ENCODE peak calls at places on chromosome 21, in ten cellular contexts. K is thyroid gland; B is CD8-positive, alpha-beta T cell; A is esophagus squamous epithelium; O is heart left ventricle; C is GM12878; T is right lobe of liver; D is prostate gland; Q is Peyer's patch; F is trophoblast cell. H is an unnamed sample. For H3K4me1, the result is how much of the 10 kb centered on the place peaks cover.

GRCh38 chr21:15007716-15008296 is 57.0 kb downstream of the NRIP1 start:
- DNase-seq in T (no peak), Q (no peak), B (no peak), A (no peak), C (no peak), K (no peak), D (no peak), O (no peak), F (no peak), H (no peak)

GRCh38 chr21:29145354-29145782 is 14.9 kb downstream of the MAP3K7CL start:
- DNase-seq in B (no peak), T (no peak), K (no peak), D (peak), O (no peak), F (peak), Q (no peak), C (no peak), A (no peak), H (no peak)

GRCh38 chr21:40422851-40423635 is 423.9 kb downstream of the DSCAM start:
- DNase-seq in O (no peak), C (no peak), T (no peak), K (no peak), A (no peak), B (no peak), Q (no peak), F (no peak), D (no peak), H (peak)

GRCh38 chr21:46418265-46418946 is 40.3 kb upstream of the DIP2A start:
- DNase-seq in D (no peak), A (no peak), K (no peak), O (peak), C (no peak), B (no peak), Q (no peak), T (peak), F (no peak), H (no peak)

GRCh38 chr21:15483138-15483780 is 246.5 kb upstream of the USP25 start:
- DNase-seq in A (peak), F (peak), T (peak), K (peak), B (peak), C (peak), Q (peak), D (peak), O (peak), H (peak)

GRCh38 chr21:42160950-42161225 is 58.1 kb upstream of the ABCG1 start:
- DNase-seq in T (no peak), F (no peak), K (no peak), B (no peak), Q (no peak), A (no peak), C (no peak), D (no peak), O (no peak), H (no peak)

GRCh38 chr21:19489930-19490329 is 1086.3 kb upstream of the TMPRSS15 start:
- DNase-seq in F (no peak), B (no peak), A (no peak), O (no peak), C (no peak), K (no peak), D (no peak), Q (no peak), T (no peak), H (no peak)

GRCh38 chr21:39452207-39452964 is 616 bp downstream of the SH3BGR start:
- DNase-seq in K (no peak), C (no peak), A (no peak), B (no peak), F (no peak), O (no peak), Q (no peak), T (no peak), D (no peak), H (no peak)

GRCh38 chr21:29074007-29074376 is 544 bp upstream of the CCT8 start:
- DNase-seq in A (no peak), K (no peak), C (no peak), Q (no peak), F (no peak), D (no peak), T (no peak), B (no peak), O (no peak), H (no peak)

GRCh38 chr21:42425603-42425985 is 21.9 kb downstream of the UBASH3A start:
- DNase-seq in C (peak), A (no peak), D (no peak), K (no peak), O (no peak), T (no peak), B (no peak), F (no peak), Q (no peak), H (no peak)

GRCh38 chr21:42319368-42319767 is 4.2 kb upstream of the TFF3 start:
- DNase-seq in K (no peak), D (no peak), F (no peak), A (no peak), O (no peak), C (no peak), T (no peak), Q (no peak), B (no peak), H (no peak)

GRCh38 chr21:25925936-25926335 is 191.2 kb downstream of the GABPA start:
- DNase-seq in F (no peak), C (no peak), Q (no peak), B (no peak), K (no peak), O (no peak), T (no peak), D (no peak), A (no peak), H (no peak)

GRCh38 chr21:40120944-40121575 is 253.8 kb downstream of the PCP4 start:
- DNase-seq in B (no peak), Q (no peak), C (no peak), A (no peak), F (no peak), K (peak), O (no peak), T (no peak), D (no peak), H (no peak)

GRCh38 chr21:15539376-15539775 is 190.4 kb upstream of the USP25 start:
- DNase-seq in D (no peak), B (no peak), Q (no peak), C (no peak), A (no peak), K (no peak), T (no peak), F (no peak), O (no peak), H (no peak)

GRCh38 chr21:44024895-44025353 is 12.8 kb downstream of the TRAPPC10 start:
- DNase-seq in C (no peak), F (peak), O (peak), B (no peak), K (peak), T (no peak), Q (no peak), D (no peak), A (no peak), H (no peak)
- H3K4me1 ChIP-seq in C (under half), F (under half), O (under half), B (half or more), K (under half), T (under half), Q (under half), D (under half), A (under half), H (under half)

DNA sequence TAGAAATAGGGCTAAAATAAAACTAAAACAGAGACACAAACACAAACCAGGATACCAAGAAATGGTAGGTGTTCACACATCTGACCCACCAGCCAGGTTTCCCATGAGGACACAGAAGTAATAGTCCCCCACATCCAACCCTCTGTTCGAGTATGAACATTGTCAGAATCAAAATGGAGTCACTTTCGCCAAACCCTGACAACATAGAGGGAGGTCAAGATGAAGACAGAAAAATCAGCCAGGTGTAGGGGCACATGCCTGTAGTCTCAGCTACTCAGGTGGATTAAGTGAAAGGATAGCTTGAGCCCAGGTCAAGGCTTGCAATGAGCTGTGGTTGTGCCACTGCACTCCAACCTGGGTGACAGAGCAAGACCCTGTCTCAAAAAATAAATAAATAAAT is 3.8 kb downstream of the UBE2G2 start:
- DNase-seq in T (no peak), F (no peak), C (no peak), B (no peak), O (no peak), K (no peak), Q (no peak), D (no peak), A (no peak), H (no peak)
- H3K4me1 ChIP-seq in T (under half), F (under half), C (under half), B (under half), O (under half), K (under half), Q (under half), D (under half), A (under half), H (under half)

DNA sequence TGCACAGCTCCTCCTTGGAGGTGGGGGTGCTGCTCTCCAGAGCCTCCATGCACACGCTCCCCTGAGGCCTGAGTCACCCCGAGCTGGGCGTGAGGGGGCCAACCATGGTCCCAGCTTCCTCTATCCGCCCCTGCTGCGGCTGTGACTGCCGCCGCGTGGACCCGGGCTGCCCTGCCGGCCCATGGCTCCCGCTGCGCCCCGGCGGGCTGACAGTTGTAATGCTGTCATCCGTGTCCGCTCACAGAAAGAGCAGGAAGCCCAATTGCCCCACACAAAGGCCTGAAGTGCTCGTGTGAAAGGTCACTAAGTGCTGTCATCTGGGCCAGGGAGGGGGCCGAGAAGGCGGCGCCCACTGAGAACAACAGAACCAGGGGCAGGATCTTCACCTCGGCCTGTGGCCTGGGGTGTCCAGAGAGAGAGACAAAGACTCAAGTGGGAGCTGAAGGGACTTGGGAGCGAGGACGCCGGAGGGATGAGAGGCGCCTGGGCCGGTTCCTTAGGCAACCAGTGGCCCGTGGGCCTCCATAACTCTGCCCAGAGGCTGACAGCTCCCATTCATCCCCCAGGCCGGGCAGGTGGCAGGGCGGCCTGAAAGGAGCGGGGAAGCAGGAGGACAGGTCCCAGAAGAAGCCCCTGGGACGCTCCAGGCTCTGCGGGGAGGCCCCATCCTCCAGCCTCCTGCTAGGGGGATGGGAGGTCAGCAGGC is 31.5 kb downstream of the OLIG1 start:
- DNase-seq in K (no peak), C (no peak), F (peak), T (no peak), D (no peak), Q (no peak), O (no peak), A (no peak), B (no peak), H (no peak)
- H3K4me1 ChIP-seq in K (under half), C (under half), F (under half), T (under half), D (under half), Q (under half), O (under half), A (under half), B (under half), H (under half)

GRCh38 chr21:34935868-34936267 is 113.2 kb downstream of the RUNX1 start:
- DNase-seq in B (no peak), Q (no peak), T (no peak), A (no peak), C (no peak), K (no peak), D (no peak), O (no peak), F (no peak), H (no peak)
- H3K4me1 ChIP-seq in B (half or more), Q (under half), T (under half), A (under half), C (under half), K (under half), D (under half), O (under half), F (under half), H (under half)

H was measured in BE2C.